ENCODE peak calls at places on chromosomes 13 and 19, in five cellular contexts. H, C, G, I and D are unnamed samples.

GRCh38 chr19:6717441-6717971 is 2.9 kb downstream of the C3 start:
- DNase-seq in H (no peak), C (peak), G (no peak), I (no peak), D (no peak)

GRCh38 chr19:17220207-17220758 is 5.1 kb downstream of the USE1 start:
- DNase-seq in H (peak), C (peak), G (no peak), I (no peak), D (peak)

GRCh38 chr13:93227906-93228801 is 1.5 kb downstream of the GPC6 start:
- DNase-seq in H (peak), C (peak), G (peak), I (peak), D (no peak)

GRCh38 chr19:37227996-37228395 is 10.0 kb downstream of the ZNF383 start:
- DNase-seq in H (peak), C (no peak), G (peak), I (no peak), D (no peak)

GRCh38 chr13:113327766-113328391 is 30.8 kb downstream of the LAMP1 start:
- DNase-seq in H (no peak), C (no peak), G (no peak), I (peak), D (no peak)

GRCh38 chr19:58492265-58492664 is 16.1 kb downstream of the ZNF446 start:
- DNase-seq in H (no peak), C (no peak), G (no peak), I (no peak), D (no peak)

GRCh38 chr13:71605744-71606143 is 261.3 kb downstream of the DACH1 start:
- DNase-seq in H (no peak), C (no peak), G (no peak), I (no peak), D (no peak)

GRCh38 chr19:49879243-49879960 is 1.9 kb downstream of the TBC1D17 start:
- DNase-seq in H (no peak), C (no peak), G (no peak), I (no peak), D (no peak)

GRCh38 chr19:291561-292280 is 518 bp upstream of the PLPP2 start:
- DNase-seq in H (no peak), C (no peak), G (no peak), I (no peak), D (no peak)

GRCh38 chr19:45187421-45188100 is 9.0 kb downstream of the BLOC1S3 start:
- DNase-seq in H (no peak), C (no peak), G (peak), I (no peak), D (peak)
- TF ChIP-seq CTCF in H (peak), C (peak), G (peak), I (peak), D (peak)

GRCh38 chr19:51125421-51126075 is 842 bp downstream of the SIGLEC9 start:
- DNase-seq in H (no peak), C (no peak), G (no peak), I (no peak), D (no peak)
- TF ChIP-seq CTCF in H (no peak), C (no peak), G (no peak), I (no peak), D (no peak)

GRCh38 chr19:13002389-13002898 is 7.2 kb downstream of the NFIX start:
- DNase-seq in H (no peak), C (no peak), G (no peak), I (no peak), D (no peak)
- TF ChIP-seq CTCF in H (peak), C (no peak), G (no peak), I (no peak), D (no peak)

DNA sequence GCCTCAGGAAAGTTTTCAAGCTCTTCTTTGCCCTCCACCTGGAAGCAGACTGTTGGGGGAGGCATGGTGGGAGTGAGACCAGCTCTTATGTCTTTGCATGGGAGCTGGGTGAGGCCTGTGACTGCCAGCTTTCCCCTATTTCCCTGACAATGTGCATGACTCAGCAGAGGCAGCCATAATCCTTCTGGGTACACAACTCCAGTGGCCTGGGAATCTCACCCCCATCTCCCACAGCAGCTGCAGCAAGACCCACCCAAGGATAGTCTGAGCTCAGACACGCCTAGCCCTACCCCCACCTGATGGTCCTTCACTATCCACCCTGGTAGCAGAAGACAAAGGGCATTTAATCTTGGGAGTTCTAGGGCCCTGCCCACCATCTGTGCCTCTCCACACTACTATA is 41.4 kb upstream of the FGF14 start:
- DNase-seq in H (no peak), C (no peak), G (no peak), I (no peak), D (no peak)
- TF ChIP-seq CTCF in H (no peak), C (no peak), G (no peak), I (no peak), D (no peak)

GRCh38 chr13:30355405-30355741 is 48.0 kb upstream of the KATNAL1 start:
- DNase-seq in H (no peak), C (no peak), G (peak), I (no peak), D (no peak)
- TF ChIP-seq CTCF in H (peak), C (no peak), G (peak), I (peak), D (no peak)

GRCh38 chr19:41413947-41414346 is 13.2 kb downstream of the B3GNT8 start:
- DNase-seq in H (no peak), C (no peak), G (no peak), I (no peak), D (no peak)
- TF ChIP-seq CTCF in H (no peak), C (no peak), G (no peak), I (no peak), D (no peak)

GRCh38 chr13:33816912-33817311 is 1.0 kb upstream of the RFC3 start:
- DNase-seq in H (no peak), C (no peak), G (no peak), I (no peak), D (no peak)

GRCh38 chr13:33817513-33817842 is 471 bp upstream of the RFC3 start:
- DNase-seq in H (no peak), C (peak), G (no peak), I (no peak), D (no peak)

GRCh38 chr13:33815011-33815550 is 2.9 kb upstream of the RFC3 start:
- DNase-seq in H (no peak), C (no peak), G (no peak), I (no peak), D (no peak)

GRCh38 chr13:33817843-33818661 is at the start of gene RFC3:
- DNase-seq in H (peak), C (peak), G (peak), I (peak), D (peak)
- TF ChIP-seq CTCF in H (no peak), C (no peak), G (no peak), I (no peak), D (no peak)